ENCODE peak calls at places on chromosomes 11 and 22, in six cellular contexts. N is choroid plexus epithelial cell, S is IMR-90, D is mesothelial cell of epicardium, I is uterus, Y is MM.1S. W is an unnamed sample.

GRCh38 chr22:48856308-48856615 is 971.4 kb downstream of the BRD1 start:
- DNase-seq in I (no peak), Y (no peak), N (no peak), D (no peak), S (no peak), W (no peak)

GRCh38 chr22:27461470-27461869 is 340.1 kb downstream of the MN1 start:
- DNase-seq in N (peak), Y (no peak), I (no peak), D (peak), S (peak), W (no peak)

GRCh38 chr11:976431-977160 is 50.9 kb downstream of the AP2A2 start:
- DNase-seq in N (no peak), Y (no peak), S (no peak), D (no peak), I (no peak), W (no peak)

GRCh38 chr22:48927591-48927990 is 900.1 kb downstream of the BRD1 start:
- DNase-seq in S (no peak), Y (no peak), I (no peak), N (no peak), D (no peak), W (no peak)

GRCh38 chr11:77669848-77670511 is 32.4 kb upstream of the CLNS1A start:
- DNase-seq in S (peak), D (no peak), I (no peak), N (peak), Y (no peak), W (no peak)

GRCh38 chr22:46638601-46639431 is 18.6 kb downstream of the GRAMD4 start:
- DNase-seq in S (peak), N (peak), D (no peak), Y (no peak), I (no peak), W (no peak)

GRCh38 chr22:28112548-28113043 is 193.5 kb upstream of the PITPNB start:
- DNase-seq in D (peak), N (peak), I (peak), S (peak), Y (peak), W (no peak)

GRCh38 chr11:129359748-129360147 is 15.9 kb upstream of the BARX2 start:
- DNase-seq in N (no peak), S (no peak), D (no peak), Y (no peak), I (no peak), W (no peak)

GRCh38 chr22:32781695-32782094 is 19.8 kb upstream of the TIMP3 start:
- DNase-seq in D (no peak), N (peak), I (no peak), Y (no peak), S (peak), W (no peak)

GRCh38 chr11:20099527-20099926 is 60.7 kb downstream of the DBX1 start:
- DNase-seq in D (no peak), Y (no peak), N (no peak), I (no peak), S (no peak), W (no peak)

GRCh38 chr22:37045958-37046357 is 5.6 kb upstream of the KCTD17 start:
- DNase-seq in I (no peak), Y (peak), N (peak), S (peak), D (no peak), W (no peak)

GRCh38 chr11:119567667-119568582 is 145.0 kb upstream of the THY1 start:
- DNase-seq in D (no peak), S (peak), N (peak), Y (no peak), I (no peak), W (no peak)

GRCh38 chr11:13328276-13328675 is 50.7 kb downstream of the BMAL1 start:
- DNase-seq in S (no peak), D (no peak), I (no peak), Y (no peak), N (no peak), W (no peak)